ENCODE peak calls at places on chromosomes 13 and 19, in four cellular contexts. C, Y, D and Q are unnamed samples.
A peak's percentile ranks its signal among the peaks of the same experiment; 100 is the strongest.

GRCh38 chr19:1130801-1131717 is 27.3 kb downstream of the GPX4 start:
- DNase-seq in C (peak; percentile 70), Y (no peak), D (no peak), Q (no peak)

GRCh38 chr19:31938675-31939074 is 406.7 kb upstream of the ZNF507 start:
- DNase-seq in C (no peak), Y (no peak), D (no peak), Q (no peak)

GRCh38 chr13:40578055-40578454 is 88.4 kb downstream of the FOXO1 start:
- DNase-seq in C (no peak), Y (no peak), D (no peak), Q (peak; percentile 54)

GRCh38 chr13:94128430-94128829 is 351.1 kb downstream of the DCT start:
- DNase-seq in C (no peak), Y (no peak), D (no peak), Q (no peak)

GRCh38 chr13:38766799-38767198 is 79.9 kb downstream of the FREM2 start:
- DNase-seq in C (no peak), Y (no peak), D (no peak), Q (no peak)

GRCh38 chr13:111572956-111573355 is 252.5 kb downstream of the TEX29 start:
- DNase-seq in C (no peak), Y (no peak), D (no peak), Q (no peak)

GRCh38 chr13:112068531-112069062 is 1.6 kb downstream of the SOX1 start:
- DNase-seq in C (no peak), Y (no peak), D (no peak), Q (no peak)

GRCh38 chr13:30798776-30799625 is 63.7 kb downstream of the ALOX5AP start:
- DNase-seq in C (no peak), Y (no peak), D (no peak), Q (no peak)

GRCh38 chr13:98083507-98083906 is 59.4 kb upstream of the FARP1 start:
- DNase-seq in C (no peak), Y (no peak), D (peak; percentile 89), Q (peak; percentile 52)

GRCh38 chr19:2015611-2015950 is at the start of gene BTBD2:
- DNase-seq in C (peak; percentile 56), Y (no peak), D (peak; percentile 11), Q (no peak)

GRCh38 chr13:43728411-43728810 is 58.4 kb downstream of the ENOX1 start:
- DNase-seq in C (no peak), Y (no peak), D (no peak), Q (no peak)

GRCh38 chr19:52070496-52070895 is 21.9 kb upstream of the ZNF432 start:
- DNase-seq in C (no peak), Y (no peak), D (no peak), Q (no peak)

GRCh38 chr19:38057954-38058690 is 151.1 kb downstream of the SIPA1L3 start:
- DNase-seq in C (no peak), Y (no peak), D (no peak), Q (no peak)

GRCh38 chr13:39370554-39370953 is 232.4 kb downstream of the LHFPL6 start:
- DNase-seq in C (no peak), Y (no peak), D (no peak), Q (no peak)

GRCh38 chr19:13078897-13079541 is 23.6 kb downstream of the LYL1 start:
- DNase-seq in C (no peak), Y (no peak), D (no peak), Q (no peak)

GRCh38 chr13:29453657-29454056 is 141.8 kb downstream of the SLC7A1 start:
- DNase-seq in C (no peak), Y (no peak), D (no peak), Q (no peak)

GRCh38 chr19:51070334-51070886 is 5.5 kb upstream of the KLK13 start:
- DNase-seq in C (no peak), Y (no peak), D (no peak), Q (no peak)